ENCODE peak calls at places on chromosomes 12 and 14, in five cellular contexts. One of them, this sample, is unnamed.

GRCh38 chr12:68529466-68529865 is 81.2 kb upstream of the RAP1B start:
- DNase-seq in SJSA1: no peak
- DNase-seq in aorta: no peak
- DNase-seq in K562: no peak
- DNase-seq in AG04450: no peak
- DNase-seq in this sample: no peak

GRCh38 chr12:108302471-108303311 is 36.4 kb downstream of the CMKLR1 start:
- DNase-seq in aorta: peak; percentile 91
- DNase-seq in AG04450: no peak
- DNase-seq in SJSA1: no peak
- DNase-seq in K562: no peak
- DNase-seq in this sample: peak; percentile 93

GRCh38 chr12:4037747-4038312 is 164.6 kb upstream of the PARP11 start:
- DNase-seq in K562: peak; percentile 10
- DNase-seq in aorta: no peak
- DNase-seq in SJSA1: no peak
- DNase-seq in AG04450: no peak
- DNase-seq in this sample: no peak

GRCh38 chr12:1502441-1502785 is 92.0 kb downstream of the FBXL14 start:
- DNase-seq in SJSA1: no peak
- DNase-seq in K562: no peak
- DNase-seq in aorta: no peak
- DNase-seq in AG04450: no peak
- DNase-seq in this sample: no peak

GRCh38 chr14:75418779-75419768 is 8.7 kb upstream of the JDP2 start:
- DNase-seq in SJSA1: no peak
- DNase-seq in K562: peak; percentile 79
- DNase-seq in aorta: no peak
- DNase-seq in AG04450: no peak
- DNase-seq in this sample: no peak

GRCh38 chr12:105218434-105218833 is 17.5 kb downstream of the APPL2 start:
- DNase-seq in K562: no peak
- DNase-seq in aorta: no peak
- DNase-seq in AG04450: no peak
- DNase-seq in SJSA1: peak; percentile 84
- DNase-seq in this sample: no peak

GRCh38 chr12:6620137-6620884 is 13.1 kb upstream of the CHD4 start:
- DNase-seq in K562: no peak
- DNase-seq in SJSA1: no peak
- DNase-seq in AG04450: no peak
- DNase-seq in aorta: peak; percentile 72
- DNase-seq in this sample: no peak

GRCh38 chr12:123949118-123949774 is 23.4 kb downstream of the CCDC92 start:
- DNase-seq in aorta: no peak
- DNase-seq in K562: no peak
- DNase-seq in SJSA1: peak; percentile 23
- DNase-seq in AG04450: no peak
- DNase-seq in this sample: no peak

GRCh38 chr12:93090768-93091172 is 161.7 kb upstream of the EEA1 start:
- DNase-seq in SJSA1: no peak
- DNase-seq in AG04450: no peak
- DNase-seq in aorta: no peak
- DNase-seq in K562: no peak
- DNase-seq in this sample: no peak

GRCh38 chr14:74612346-74613021 is 447 bp upstream of the LTBP2 start:
- DNase-seq in AG04450: no peak
- DNase-seq in K562: peak; percentile 81
- DNase-seq in aorta: peak; percentile 89
- DNase-seq in SJSA1: peak; percentile 79
- DNase-seq in this sample: peak; percentile 72

GRCh38 chr14:82159624-82160023 is 626.0 kb upstream of the SEL1L start:
- DNase-seq in AG04450: no peak
- DNase-seq in K562: no peak
- DNase-seq in aorta: no peak
- DNase-seq in SJSA1: no peak
- DNase-seq in this sample: no peak

GRCh38 chr12:97323154-97323553 is 139.4 kb upstream of the RMST start:
- DNase-seq in K562: no peak
- DNase-seq in aorta: no peak
- DNase-seq in AG04450: no peak
- DNase-seq in SJSA1: no peak
- DNase-seq in this sample: no peak

GRCh38 chr12:108468149-108468968 is 46.7 kb upstream of the FICD start:
- DNase-seq in AG04450: no peak
- DNase-seq in K562: peak; percentile 60
- DNase-seq in aorta: no peak
- DNase-seq in SJSA1: no peak
- DNase-seq in this sample: no peak

GRCh38 chr12:119061208-119061796 is 80.0 kb downstream of the SRRM4 start:
- DNase-seq in AG04450: no peak
- DNase-seq in K562: peak; percentile 47
- DNase-seq in SJSA1: peak; percentile 40
- DNase-seq in aorta: peak; percentile 62
- DNase-seq in this sample: peak; percentile 35

DNA sequence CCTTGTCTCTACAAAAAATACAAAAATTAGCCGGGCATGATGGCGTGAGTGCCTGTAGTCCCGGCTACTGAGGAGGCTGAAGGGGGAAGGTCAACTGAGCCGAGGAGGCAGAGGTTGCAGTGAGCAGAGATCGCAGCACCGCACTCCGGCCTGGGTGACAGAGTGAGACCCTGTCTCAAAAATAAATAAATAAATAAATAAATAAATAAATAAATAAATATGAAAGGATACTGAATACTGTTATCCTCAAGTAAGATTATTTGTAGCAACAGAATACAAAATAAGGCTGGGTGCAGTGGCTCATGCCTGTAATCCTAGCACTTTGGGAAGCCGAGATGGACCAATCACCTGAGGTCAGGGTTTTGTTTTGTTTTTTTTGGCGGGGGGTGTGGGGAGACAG is 1.9 kb downstream of the RNF41 start:
- DNase-seq in aorta: no peak
- DNase-seq in AG04450: no peak
- DNase-seq in K562: no peak
- DNase-seq in SJSA1: no peak
- DNase-seq in this sample: no peak
- H3K4me3 ChIP-seq in aorta: no peak overlapping the region
- H3K4me3 ChIP-seq in AG04450: peak overlapping the region; percentile 17
- H3K4me3 ChIP-seq in K562: no peak overlapping the region
- H3K4me3 ChIP-seq in SJSA1: no peak overlapping the region
- H3K4me3 ChIP-seq in this sample: no peak overlapping the region

DNA sequence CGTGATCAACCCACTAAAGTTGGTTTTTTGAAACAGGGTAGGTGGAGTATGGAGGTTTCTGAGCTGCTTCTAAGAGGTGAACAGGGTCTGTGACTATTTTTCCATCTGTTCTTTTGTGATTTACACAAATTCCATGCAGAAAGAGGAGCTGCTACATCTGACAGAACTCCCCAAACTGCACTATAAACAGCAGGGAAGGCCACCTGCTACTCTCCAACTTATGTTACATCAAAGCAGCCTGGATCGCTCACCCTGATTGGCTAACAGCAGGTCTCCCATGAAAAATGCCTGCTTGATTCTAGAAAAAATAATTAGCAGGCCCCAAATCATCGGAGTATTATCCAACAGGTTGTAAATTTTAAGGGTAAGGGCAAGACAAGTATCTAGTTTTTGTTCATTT is 282.9 kb upstream of the FLRT2 start:
- DNase-seq in SJSA1: no peak
- DNase-seq in aorta: no peak
- DNase-seq in K562: no peak
- DNase-seq in AG04450: no peak
- DNase-seq in this sample: no peak
- H3K9me3 ChIP-seq in SJSA1: no peaks in the 10 kb centered on the region
- H3K9me3 ChIP-seq in aorta: no peaks in the 10 kb centered on the region
- H3K9me3 ChIP-seq in K562: no peaks in the 10 kb centered on the region
- H3K9me3 ChIP-seq in AG04450: no peaks in the 10 kb centered on the region
- H3K9me3 ChIP-seq in this sample: no peaks in the 10 kb centered on the region

DNA sequence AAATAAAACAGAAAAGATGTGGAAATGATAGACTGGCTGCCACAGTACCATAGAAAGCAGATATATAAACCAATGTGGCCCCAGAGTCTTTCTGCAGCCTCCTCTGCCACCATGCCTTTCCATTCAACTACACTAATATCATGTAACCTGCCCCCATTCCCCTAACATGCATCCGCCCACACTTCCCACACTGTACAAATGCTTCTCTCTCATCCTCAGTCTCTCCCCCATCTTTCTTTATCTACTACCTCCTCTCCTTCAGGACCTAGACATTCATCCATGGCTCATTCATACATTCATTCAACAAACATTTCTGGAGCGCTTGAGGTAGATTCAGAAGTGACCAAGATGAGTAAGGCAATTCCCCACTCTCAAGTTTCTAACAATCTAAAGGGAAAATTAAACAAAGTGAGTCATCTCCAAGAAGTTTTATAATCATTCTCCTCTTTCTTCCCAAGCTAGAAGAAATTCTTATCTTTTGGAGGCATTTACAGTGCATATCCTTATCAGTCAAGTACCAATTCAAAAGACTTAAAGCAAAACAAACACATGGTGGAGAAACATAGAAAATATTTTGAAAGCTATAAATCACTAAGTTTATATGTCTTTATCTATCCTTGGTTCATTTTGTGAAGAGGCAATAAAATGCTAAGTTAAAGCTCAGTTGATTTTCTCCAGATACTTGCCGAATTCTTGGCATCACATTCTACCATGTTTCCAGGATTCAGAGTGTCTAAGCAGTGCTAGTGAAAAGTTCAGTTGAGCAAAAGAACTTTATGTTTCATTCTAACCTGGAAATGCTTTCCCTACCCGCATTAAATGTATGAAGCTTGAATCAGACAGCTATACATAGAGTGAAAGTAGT is 70.5 kb upstream of the FRMD6 start:
- DNase-seq in aorta: no peak
- DNase-seq in AG04450: peak; percentile 57
- DNase-seq in SJSA1: no peak
- DNase-seq in K562: no peak
- DNase-seq in this sample: no peak
- H3K4me3 ChIP-seq in aorta: no peak overlapping the region
- H3K4me3 ChIP-seq in AG04450: no peak overlapping the region
- H3K4me3 ChIP-seq in SJSA1: no peak overlapping the region
- H3K4me3 ChIP-seq in K562: no peak overlapping the region
- H3K4me3 ChIP-seq in this sample: no peak overlapping the region

GRCh38 chr12:133180669-133181068 is 626 bp upstream of the ZNF268 start:
- DNase-seq in K562: no peak
- DNase-seq in SJSA1: no peak
- DNase-seq in AG04450: no peak
- DNase-seq in aorta: no peak
- DNase-seq in this sample: no peak
- H3K9me3 ChIP-seq in K562: peaks cover 13% of the 10 kb centered on the region
- H3K9me3 ChIP-seq in SJSA1: peaks cover 21% of the 10 kb centered on the region
- H3K9me3 ChIP-seq in AG04450: peaks cover 44% of the 10 kb centered on the region
- H3K9me3 ChIP-seq in aorta: peaks cover 7% of the 10 kb centered on the region
- H3K9me3 ChIP-seq in this sample: peaks cover 37% of the 10 kb centered on the region

GRCh38 chr14:50820786-50821185 is 10.2 kb downstream of the NIN start:
- DNase-seq in SJSA1: no peak
- DNase-seq in aorta: no peak
- DNase-seq in AG04450: no peak
- DNase-seq in K562: no peak
- DNase-seq in this sample: no peak

GRCh38 chr14:50823763-50824636 is 7.0 kb downstream of the NIN start:
- DNase-seq in SJSA1: no peak
- DNase-seq in aorta: no peak
- DNase-seq in AG04450: no peak
- DNase-seq in K562: no peak
- DNase-seq in this sample: no peak

GRCh38 chr14:50821471-50822464 is 9.2 kb downstream of the NIN start:
- DNase-seq in aorta: peak; percentile 73
- DNase-seq in SJSA1: no peak
- DNase-seq in K562: peak; percentile 5
- DNase-seq in AG04450: no peak
- DNase-seq in this sample: no peak

GRCh38 chr14:50823051-50823762 is 7.8 kb downstream of the NIN start:
- DNase-seq in SJSA1: no peak
- DNase-seq in AG04450: no peak
- DNase-seq in aorta: no peak
- DNase-seq in K562: no peak
- DNase-seq in this sample: no peak

DNA sequence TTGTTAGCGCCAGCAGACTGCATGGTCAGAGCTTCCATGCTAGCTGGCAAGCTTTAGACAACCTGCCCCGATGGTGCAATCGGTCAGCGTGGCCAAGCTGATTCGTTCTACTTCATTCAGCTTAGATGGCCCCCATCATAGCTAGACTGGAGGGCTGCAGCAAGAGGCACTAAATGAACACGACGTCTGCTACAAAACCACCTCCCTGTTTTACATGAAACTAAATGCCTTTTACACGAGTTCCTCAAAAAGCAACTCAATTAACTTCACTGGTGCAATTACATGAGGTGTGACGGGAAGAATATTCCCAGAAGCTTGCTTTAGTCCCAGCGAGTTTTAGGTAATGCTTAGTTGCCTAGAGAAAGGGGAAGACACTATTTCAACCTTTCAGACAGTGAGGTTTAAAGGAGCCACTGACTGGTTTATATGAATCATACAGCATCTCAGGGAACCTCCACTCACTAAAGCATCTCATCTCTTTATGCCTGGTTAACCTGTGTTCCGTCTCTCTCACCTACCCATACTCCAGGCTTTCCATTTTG is 8.4 kb downstream of the NIN start:
- DNase-seq in K562: no peak
- DNase-seq in SJSA1: no peak
- DNase-seq in aorta: no peak
- DNase-seq in AG04450: no peak
- DNase-seq in this sample: no peak
- H3K4me3 ChIP-seq in K562: no peak overlapping the region
- H3K4me3 ChIP-seq in SJSA1: no peak overlapping the region
- H3K4me3 ChIP-seq in aorta: no peak overlapping the region
- H3K4me3 ChIP-seq in AG04450: no peak overlapping the region
- H3K4me3 ChIP-seq in this sample: no peak overlapping the region

GRCh38 chr14:105880616-105881015 is 354.2 kb downstream of the TMEM121 start:
- DNase-seq in AG04450: no peak
- DNase-seq in K562: no peak
- DNase-seq in SJSA1: peak; percentile 31
- DNase-seq in aorta: peak; percentile 34
- DNase-seq in this sample: no peak

GRCh38 chr14:105881021-105881930 is 354.9 kb downstream of the TMEM121 start:
- DNase-seq in SJSA1: peak; percentile 37
- DNase-seq in aorta: peak; percentile 32
- DNase-seq in AG04450: no peak
- DNase-seq in K562: no peak
- DNase-seq in this sample: no peak

GRCh38 chr14:105884808-105885281 is 358.5 kb downstream of the TMEM121 start:
- DNase-seq in SJSA1: peak; percentile 14
- DNase-seq in AG04450: no peak
- DNase-seq in K562: no peak
- DNase-seq in aorta: peak; percentile 33
- DNase-seq in this sample: no peak

GRCh38 chr14:105883066-105884005 is 357.0 kb downstream of the TMEM121 start:
- DNase-seq in AG04450: no peak
- DNase-seq in K562: no peak
- DNase-seq in aorta: peak; percentile 34
- DNase-seq in SJSA1: peak; percentile 17
- DNase-seq in this sample: no peak

DNA sequence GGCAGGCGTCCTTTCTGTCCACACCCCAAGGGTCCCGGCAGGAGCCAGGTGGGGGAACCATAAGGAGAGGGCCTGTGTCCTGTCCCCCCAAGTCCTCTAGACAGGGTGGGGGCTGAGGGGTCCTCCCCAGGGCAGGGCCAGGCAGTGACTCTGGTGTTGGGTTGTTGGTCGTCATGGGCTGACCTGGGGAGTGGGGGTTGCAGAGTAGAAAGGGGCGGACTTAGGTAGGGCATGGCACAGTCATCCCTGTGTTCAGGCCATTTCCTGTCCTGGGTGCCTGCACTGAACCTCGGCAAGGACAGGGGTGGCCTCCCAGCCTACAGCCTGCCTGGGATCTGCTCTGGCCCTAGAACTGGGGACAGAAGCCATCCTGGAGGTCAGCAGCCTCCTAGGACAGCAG is 356.2 kb downstream of the TMEM121 start:
- DNase-seq in K562: no peak
- DNase-seq in AG04450: no peak
- DNase-seq in aorta: peak; percentile 42
- DNase-seq in SJSA1: peak; percentile 30
- DNase-seq in this sample: no peak
- H3K9me3 ChIP-seq in K562: no peaks in the 10 kb centered on the region
- H3K9me3 ChIP-seq in AG04450: peaks cover 89% of the 10 kb centered on the region
- H3K9me3 ChIP-seq in aorta: no peaks in the 10 kb centered on the region
- H3K9me3 ChIP-seq in SJSA1: no peaks in the 10 kb centered on the region
- H3K9me3 ChIP-seq in this sample: no peaks in the 10 kb centered on the region